ENCODE peak calls at places on chromosomes 13 and 19, in nine cellular contexts. E is Kasumi-1; B is T-helper 2 cell; I is uterus; T is NCI-H1694 treated with DMSO at 0.1 percent for 48 hours; J is aorta; C is EL; A is activated T-cell treated with anti-CD3 and anti-CD28 coated beads, Interleukin-2, amount 50 U/mL, for 1 hour; W is HFF-Myc. K is an unnamed sample.

GRCh38 chr19:43331435-43332010 is 22.0 kb upstream of the CD177 start:
- DNase-seq in E (no peak), B (no peak), I (no peak), T (no peak), J (no peak), C (no peak), A (no peak), W (no peak), K (no peak)

GRCh38 chr19:30312582-30313352 is 59.4 kb upstream of the ZNF536 start:
- DNase-seq in E (no peak), B (no peak), I (no peak), T (no peak), J (no peak), C (no peak), A (no peak), W (no peak), K (no peak)

GRCh38 chr19:46198756-46199155 is 30.8 kb upstream of the IGFL1 start:
- DNase-seq in E (no peak), B (no peak), I (no peak), T (no peak), J (peak; percentile 58), C (no peak), A (no peak), W (no peak), K (no peak)

GRCh38 chr13:46554971-46555370 is 2.0 kb downstream of the LRCH1 start:
- DNase-seq in E (peak; percentile 16), B (no peak), I (no peak), T (no peak), J (no peak), C (no peak), A (no peak), W (no peak), K (peak; percentile 49)

GRCh38 chr13:48040059-48040458 is 2.5 kb downstream of the NUDT15 start:
- DNase-seq in E (no peak), B (no peak), I (no peak), T (no peak), J (no peak), C (no peak), A (no peak), W (no peak), K (no peak)

GRCh38 chr13:21050288-21051197 is 10.8 kb downstream of the LATS2 start:
- DNase-seq in E (no peak), B (no peak), I (no peak), T (no peak), J (no peak), C (peak; percentile 36), A (no peak), W (no peak), K (no peak)

GRCh38 chr13:92355213-92355612 is 871.4 kb upstream of the GPC6 start:
- DNase-seq in E (peak; percentile 45), B (no peak), I (no peak), T (peak; percentile 25), J (no peak), C (no peak), A (no peak), W (no peak), K (peak; percentile 74)

GRCh38 chr13:110415669-110416068 is 108.6 kb downstream of the COL4A2 start:
- DNase-seq in E (no peak), B (no peak), I (no peak), T (no peak), J (no peak), C (no peak), A (no peak), W (no peak), K (no peak)

GRCh38 chr13:41463823-41464602 is 6.7 kb downstream of the RGCC start:
- DNase-seq in E (no peak), B (peak; percentile 30), I (no peak), T (no peak), J (no peak), C (no peak), A (peak; percentile 59), W (no peak), K (no peak)

GRCh38 chr13:71874490-71874889 is 7.5 kb upstream of the DACH1 start:
- DNase-seq in E (no peak), B (no peak), I (no peak), T (no peak), J (no peak), C (no peak), A (no peak), W (no peak), K (no peak)

GRCh38 chr13:111384441-111385181 is 64.2 kb downstream of the TEX29 start:
- DNase-seq in E (no peak), B (no peak), I (no peak), T (no peak), J (no peak), C (no peak), A (no peak), W (no peak), K (no peak)

GRCh38 chr19:13022859-13023636 is 27.8 kb downstream of the NFIX start:
- DNase-seq in E (peak; percentile 75), B (no peak), I (peak; percentile 92), T (peak; percentile 87), J (peak; percentile 90), C (peak; percentile 96), A (no peak), W (peak; percentile 81), K (peak; percentile 96)

GRCh38 chr13:26949701-26950345 is 189.2 kb upstream of the GPR12 start:
- DNase-seq in E (no peak), B (no peak), I (no peak), T (no peak), J (no peak), C (no peak), A (no peak), W (no peak), K (no peak)

GRCh38 chr13:95624020-95624419 is 20.5 kb downstream of the DZIP1 start:
- DNase-seq in E (peak; percentile 66), B (no peak), I (no peak), T (peak; percentile 30), J (no peak), C (peak; percentile 50), A (no peak), W (no peak), K (peak; percentile 76)

GRCh38 chr19:43545981-43546380 is 13.0 kb downstream of the ZNF575 start:
- DNase-seq in E (no peak), B (no peak), I (no peak), T (no peak), J (no peak), C (no peak), A (no peak), W (no peak), K (no peak)

GRCh38 chr13:46324976-46325375 is 62.1 kb downstream of the RUBCNL start:
- DNase-seq in E (no peak), B (no peak), I (no peak), T (no peak), J (no peak), C (peak; percentile 5), A (no peak), W (no peak), K (peak; percentile 50)

GRCh38 chr13:35478384-35479222 is 2.1 kb upstream of the MAB21L1 start:
- DNase-seq in E (no peak), B (no peak), I (no peak), T (no peak), J (no peak), C (peak; percentile 64), A (no peak), W (no peak), K (no peak)

GRCh38 chr13:72255908-72256307 is 388.9 kb upstream of the DACH1 start:
- DNase-seq in E (peak; percentile 32), B (no peak), I (no peak), T (peak; percentile 49), J (no peak), C (peak; percentile 43), A (no peak), W (no peak), K (peak; percentile 20)

GRCh38 chr19:33284756-33285155 is 17.6 kb downstream of the CEBPA start:
- DNase-seq in E (no peak), B (no peak), I (no peak), T (no peak), J (no peak), C (no peak), A (no peak), W (no peak), K (no peak)

GRCh38 chr13:73300718-73301425 is 242.1 kb downstream of the KLF5 start:
- DNase-seq in E (no peak), B (no peak), I (no peak), T (no peak), J (no peak), C (no peak), A (no peak), W (no peak), K (no peak)

GRCh38 chr19:14830702-14831101 is 4.3 kb downstream of the OR7A5 start:
- DNase-seq in E (no peak), B (no peak), I (no peak), T (no peak), J (no peak), C (no peak), A (no peak), W (no peak), K (no peak)

GRCh38 chr19:54882758-54883157 is 8.7 kb downstream of the FCAR start:
- DNase-seq in E (peak; percentile 67), B (no peak), I (no peak), T (no peak), J (no peak), C (no peak), A (no peak), W (no peak), K (no peak)

GRCh38 chr13:79267560-79267959 is 138.5 kb downstream of the RBM26 start:
- DNase-seq in E (no peak), B (no peak), I (no peak), T (no peak), J (no peak), C (no peak), A (no peak), W (no peak), K (no peak)

GRCh38 chr19:12665646-12666304 is 767 bp downstream of the MAN2B1 start:
- DNase-seq in E (peak; percentile 46), B (no peak), I (no peak), T (no peak), J (no peak), C (no peak), A (peak; percentile 29), W (no peak), K (peak; percentile 14)

GRCh38 chr19:11410682-11411081 is 8.4 kb downstream of the RGL3 start:
- DNase-seq in E (no peak), B (no peak), I (no peak), T (no peak), J (no peak), C (peak; percentile 74), A (no peak), W (no peak), K (peak; percentile 11)

GRCh38 chr13:31249140-31249539 is 49.4 kb downstream of the B3GLCT start:
- DNase-seq in E (no peak), B (no peak), I (no peak), T (no peak), J (no peak), C (no peak), A (no peak), W (no peak), K (no peak)

GRCh38 chr13:44843403-44843802 is 145.9 kb downstream of the NUFIP1 start:
- DNase-seq in E (peak; percentile 24), B (no peak), I (no peak), T (no peak), J (no peak), C (peak; percentile 36), A (no peak), W (no peak), K (peak; percentile 63)

GRCh38 chr13:26529441-26529840 is 28.0 kb upstream of the WASF3 start:
- DNase-seq in E (peak; percentile 29), B (no peak), I (no peak), T (no peak), J (no peak), C (peak; percentile 49), A (no peak), W (peak; percentile 30), K (peak; percentile 72)

GRCh38 chr13:33186851-33187250 is 98.7 kb downstream of the STARD13 start:
- DNase-seq in E (no peak), B (no peak), I (no peak), T (no peak), J (no peak), C (peak; percentile 78), A (no peak), W (no peak), K (peak; percentile 91)

GRCh38 chr19:38850976-38851621 is 1.3 kb upstream of the HNRNPL start:
- DNase-seq in E (no peak), B (peak; percentile 25), I (peak; percentile 59), T (no peak), J (no peak), C (no peak), A (peak; percentile 61), W (no peak), K (no peak)

GRCh38 chr19:4991996-4992698 is 23.2 kb downstream of the KDM4B start:
- DNase-seq in E (no peak), B (no peak), I (no peak), T (no peak), J (no peak), C (no peak), A (no peak), W (no peak), K (no peak)